ENCODE peak calls at places on chromosomes 2 and 18, in six cellular contexts. Z, J, F, P, E and I are unnamed samples.

GRCh38 chr2:217890445-217890844 is 112.3 kb downstream of the TNS1 start:
- DNase-seq in F (no peak), P (no peak), J (no peak), Z (peak), E (peak), I (no peak)

GRCh38 chr2:159249955-159250723 is 36.4 kb downstream of the WDSUB1 start:
- DNase-seq in J (peak), F (no peak), P (peak), E (peak), Z (peak), I (peak)

GRCh38 chr18:46040747-46041104 is 31.3 kb downstream of the PSTPIP2 start:
- DNase-seq in F (no peak), Z (no peak), J (no peak), P (no peak), E (no peak), I (no peak)

GRCh38 chr18:37561986-37562385 is 3.6 kb downstream of the CELF4 start:
- DNase-seq in J (no peak), P (no peak), Z (no peak), F (no peak), E (no peak), I (no peak)

GRCh38 chr2:28390857-28391563 is 1.6 kb upstream of the FOSL2 start:
- DNase-seq in E (peak), F (peak), Z (no peak), P (no peak), J (no peak), I (peak)

GRCh38 chr2:223088866-223089265 is 36.9 kb downstream of the KCNE4 start:
- DNase-seq in Z (no peak), P (no peak), J (no peak), E (no peak), F (no peak), I (no peak)

GRCh38 chr18:23541349-23542093 is 38.2 kb downstream of the RMC1 start:
- DNase-seq in E (no peak), J (no peak), P (no peak), F (no peak), Z (no peak), I (no peak)

GRCh38 chr18:48884306-48885235 is 66.2 kb downstream of the SMAD7 start:
- DNase-seq in F (no peak), J (no peak), E (no peak), P (no peak), Z (no peak), I (no peak)

GRCh38 chr2:133712369-133712768 is 144.1 kb upstream of the NCKAP5 start:
- DNase-seq in J (no peak), E (no peak), P (no peak), Z (no peak), F (no peak), I (no peak)

GRCh38 chr2:88638123-88638650 is 10.9 kb upstream of the EIF2AK3 start:
- DNase-seq in Z (no peak), F (peak), P (no peak), E (no peak), J (no peak), I (no peak)

GRCh38 chr2:99615247-99615771 is 125.5 kb upstream of the REV1 start:
- DNase-seq in Z (no peak), F (peak), P (no peak), E (no peak), J (no peak), I (no peak)

GRCh38 chr18:62209046-62209445 is 22.0 kb downstream of the RELCH start:
- DNase-seq in F (no peak), E (no peak), Z (no peak), P (no peak), J (no peak), I (no peak)

GRCh38 chr2:37648316-37649011 is 23.0 kb downstream of the CDC42EP3 start:
- DNase-seq in Z (no peak), P (peak), E (no peak), F (no peak), J (no peak), I (no peak)

GRCh38 chr2:147712051-147712450 is 132.8 kb upstream of the ACVR2A start:
- DNase-seq in F (no peak), E (no peak), Z (no peak), J (peak), P (peak), I (no peak)

GRCh38 chr2:3805120-3805519 is 101.7 kb downstream of the DCDC2C start:
- DNase-seq in Z (no peak), F (peak), E (no peak), J (no peak), P (peak), I (no peak)

GRCh38 chr2:110674620-110675555 is 3.0 kb downstream of the BUB1 start:
- DNase-seq in J (no peak), P (peak), Z (peak), E (no peak), F (peak), I (peak)

GRCh38 chr2:128617661-128618060 is 299.0 kb upstream of the HS6ST1 start:
- DNase-seq in E (no peak), J (no peak), F (no peak), P (no peak), Z (no peak), I (no peak)

GRCh38 chr2:216109962-216110614 is 940 bp downstream of the XRCC5 start:
- DNase-seq in F (peak), Z (peak), J (no peak), P (peak), E (no peak), I (no peak)

GRCh38 chr18:5738561-5738960 is 156.8 kb downstream of the TMEM200C start:
- DNase-seq in P (no peak), Z (no peak), J (no peak), F (no peak), E (no peak), I (no peak)

GRCh38 chr2:119782308-119783027 is 22.7 kb downstream of the PTPN4 start:
- DNase-seq in J (no peak), E (no peak), P (no peak), F (no peak), Z (no peak), I (no peak)

GRCh38 chr2:56191617-56192016 is 7.8 kb downstream of the CCDC85A start:
- DNase-seq in E (no peak), P (peak), J (no peak), Z (peak), F (peak), I (no peak)

GRCh38 chr2:183260527-183260926 is 136.3 kb downstream of the NUP35 start:
- DNase-seq in Z (no peak), F (no peak), E (no peak), P (no peak), J (no peak), I (no peak)

GRCh38 chr2:233865838-233866237 is 2.3 kb downstream of the MSL3B start:
- DNase-seq in E (no peak), J (no peak), P (no peak), Z (no peak), F (peak), I (no peak)
- TF ChIP-seq CTCF in E (no peak), J (no peak), P (peak), Z (peak), F (peak), I (no peak)

DNA sequence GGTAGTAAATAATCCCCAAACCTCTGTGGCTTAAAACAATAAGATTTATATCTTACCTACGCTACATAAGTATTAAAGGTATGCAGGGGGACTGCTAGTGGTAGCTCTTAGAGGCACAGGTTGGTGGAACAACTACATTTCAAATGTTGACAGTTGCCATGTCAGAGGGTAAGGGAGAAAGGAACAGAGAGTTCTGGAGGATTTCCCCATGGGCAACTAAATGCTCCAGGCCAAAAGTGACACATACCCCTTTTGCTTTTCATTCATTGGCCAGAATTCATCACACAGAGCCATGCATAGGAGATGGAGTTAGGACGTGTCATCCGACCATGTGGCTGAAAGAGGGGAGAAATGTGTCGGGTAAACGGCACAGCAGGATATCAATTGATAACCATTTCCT is 133.2 kb downstream of the NAPG start:
- DNase-seq in J (no peak), F (no peak), E (no peak), P (no peak), Z (no peak), I (no peak)
- TF ChIP-seq CTCF in J (no peak), F (no peak), E (no peak), P (no peak), Z (no peak), I (no peak)

GRCh38 chr2:238227587-238228032 is 12.2 kb downstream of the HES6 start:
- DNase-seq in J (no peak), P (no peak), E (no peak), F (peak), Z (no peak), I (no peak)
- TF ChIP-seq CTCF in J (no peak), P (no peak), E (no peak), F (no peak), Z (no peak), I (no peak)

GRCh38 chr2:237483018-237483731 is 3.9 kb upstream of the MLPH start:
- DNase-seq in J (no peak), E (peak), Z (peak), P (peak), F (no peak), I (no peak)
- TF ChIP-seq CTCF in J (no peak), E (peak), Z (peak), P (no peak), F (no peak), I (no peak)

GRCh38 chr2:46999857-47000678 is 84.5 kb upstream of the MCFD2 start:
- DNase-seq in F (no peak), J (no peak), Z (no peak), P (no peak), E (no peak), I (no peak)
- TF ChIP-seq CTCF in F (no peak), J (no peak), Z (no peak), P (no peak), E (no peak), I (no peak)